ENCODE peak calls at places on chromosomes 7 and 10, in ten cellular contexts. B, H, U, G, L, D, P, T, Q and I are unnamed samples. For H3K27me3 and H3K9me3, the result is how much of the 10 kb centered on the place peaks cover.

GRCh38 chr7:37311282-37311868 is 137.3 kb downstream of the ELMO1 start:
- DNase-seq in G (peak), H (peak), T (no peak), B (no peak), D (peak), L (no peak), Q (no peak), U (no peak), P (no peak), I (peak)

GRCh38 chr10:125120046-125120710 is 40.2 kb downstream of the CTBP2 start:
- DNase-seq in G (no peak), L (no peak), T (no peak), P (no peak), D (peak), H (peak), B (no peak), Q (no peak), U (no peak), I (peak)

GRCh38 chr10:26890956-26891355 is 30.2 kb upstream of the ABI1 start:
- DNase-seq in T (peak), Q (no peak), B (no peak), D (peak), U (peak), L (peak), G (no peak), P (no peak), H (peak), I (no peak)

GRCh38 chr7:90596745-90597526 is 815 bp downstream of the CDK14 start:
- DNase-seq in T (peak), L (no peak), P (no peak), H (peak), B (no peak), Q (no peak), G (no peak), D (peak), U (no peak), I (no peak)

GRCh38 chr10:114686013-114686412 is 27.9 kb upstream of the ABLIM1 start:
- DNase-seq in P (no peak), B (no peak), H (no peak), G (no peak), L (no peak), D (no peak), Q (no peak), T (no peak), U (no peak), I (no peak)

GRCh38 chr7:127556404-127556803 is 29.0 kb downstream of the GCC1 start:
- DNase-seq in G (no peak), U (no peak), T (no peak), B (no peak), P (no peak), H (no peak), D (no peak), Q (no peak), L (no peak), I (no peak)

GRCh38 chr7:92478095-92478494 is 349 bp upstream of the ERVW-1 start:
- DNase-seq in U (no peak), B (no peak), Q (no peak), G (no peak), P (no peak), L (no peak), T (no peak), D (no peak), H (no peak), I (no peak)

GRCh38 chr7:94612253-94612652 is 43.7 kb downstream of the SGCE start:
- DNase-seq in U (no peak), H (no peak), L (no peak), Q (no peak), B (no peak), G (no peak), D (no peak), P (no peak), T (no peak), I (no peak)

GRCh38 chr7:2864999-2865670 is 21.0 kb upstream of the GNA12 start:
- DNase-seq in H (peak), U (peak), B (no peak), P (peak), T (peak), D (peak), G (peak), L (peak), Q (no peak), I (peak)

GRCh38 chr7:7424151-7424873 is 111.4 kb downstream of the COL28A1 start:
- DNase-seq in L (peak), G (peak), P (peak), D (peak), U (peak), B (no peak), H (peak), T (peak), Q (peak), I (no peak)

GRCh38 chr7:100693312-100694195 is 496 bp downstream of the GIGYF1 start:
- DNase-seq in Q (peak), P (no peak), U (no peak), G (peak), B (no peak), T (peak), L (no peak), H (no peak), D (no peak), I (peak)

GRCh38 chr7:18117482-18117881 is 89.8 kb upstream of the PRPS1L1 start:
- DNase-seq in G (no peak), H (no peak), L (peak), Q (no peak), T (peak), U (no peak), B (no peak), D (peak), P (no peak), I (no peak)

GRCh38 chr7:424301-424935 is 95.2 kb downstream of the PDGFA start:
- DNase-seq in D (no peak), B (no peak), G (no peak), H (no peak), U (no peak), Q (no peak), P (no peak), T (no peak), L (no peak), I (peak)

GRCh38 chr7:87624628-87625027 is 3.6 kb upstream of the RUNDC3B start:
- DNase-seq in U (no peak), H (no peak), D (no peak), B (no peak), L (no peak), T (no peak), P (no peak), G (no peak), Q (no peak), I (no peak)

GRCh38 chr7:137343483-137343841 is at the start of gene PTN:
- DNase-seq in G (no peak), H (peak), D (peak), Q (no peak), P (peak), T (peak), U (no peak), B (no peak), L (peak), I (no peak)

GRCh38 chr7:54932818-54933543 is 85.8 kb upstream of the EGFR start:
- DNase-seq in Q (peak), L (peak), B (no peak), G (peak), T (peak), U (peak), H (peak), D (peak), P (peak), I (peak)

GRCh38 chr10:97499561-97500296 is 1.0 kb downstream of the UBTD1 start:
- DNase-seq in D (peak), U (peak), G (peak), Q (peak), T (peak), H (peak), B (no peak), L (peak), P (peak), I (peak)

GRCh38 chr7:13850185-13850752 is 139.2 kb downstream of the ETV1 start:
- DNase-seq in L (no peak), G (no peak), P (no peak), D (peak), T (peak), U (no peak), Q (no peak), B (no peak), H (peak), I (no peak)

GRCh38 chr7:69147631-69148030 is 450.6 kb upstream of the AUTS2 start:
- DNase-seq in T (no peak), U (no peak), Q (no peak), H (peak), B (no peak), D (no peak), P (no peak), L (no peak), G (no peak), I (no peak)

GRCh38 chr7:155447603-155448002 is 10.3 kb upstream of the EN2 start:
- DNase-seq in L (no peak), T (peak), Q (no peak), P (no peak), B (no peak), G (no peak), D (no peak), U (no peak), H (no peak), I (peak)
- H3K27me3 ChIP-seq in L (under half), T (half or more), Q (under half), P (half or more), B (under half), G (half or more), D (under half), U (half or more), H (half or more), I (half or more)

DNA sequence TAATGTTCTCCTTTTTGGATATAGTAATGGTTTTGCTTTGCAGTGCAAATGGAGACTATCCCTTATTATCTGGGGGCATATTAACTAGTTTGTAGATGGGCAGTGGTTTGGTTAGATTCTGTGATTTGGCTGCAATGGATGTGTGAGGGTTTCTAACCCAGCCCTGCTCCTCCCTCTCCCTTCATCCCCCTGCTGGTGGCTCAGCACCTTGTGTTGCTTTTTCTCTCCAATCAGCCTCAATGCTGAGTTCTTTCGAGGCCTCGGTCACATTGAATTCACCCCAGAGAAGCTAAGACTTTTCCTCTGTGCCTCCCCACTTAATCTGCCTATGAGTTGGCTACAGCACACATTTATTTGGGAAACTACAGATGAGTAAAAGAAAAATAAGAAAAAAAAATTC is 120.0 kb downstream of the MALRD1 start:
- DNase-seq in D (no peak), B (no peak), T (no peak), Q (no peak), G (no peak), L (no peak), H (no peak), P (no peak), U (no peak), I (no peak)
- TF ChIP-seq CTCF in D (peak), B (no peak), T (no peak), Q (no peak), G (no peak), L (no peak), H (no peak), P (peak), U (no peak), I (no peak)

DNA sequence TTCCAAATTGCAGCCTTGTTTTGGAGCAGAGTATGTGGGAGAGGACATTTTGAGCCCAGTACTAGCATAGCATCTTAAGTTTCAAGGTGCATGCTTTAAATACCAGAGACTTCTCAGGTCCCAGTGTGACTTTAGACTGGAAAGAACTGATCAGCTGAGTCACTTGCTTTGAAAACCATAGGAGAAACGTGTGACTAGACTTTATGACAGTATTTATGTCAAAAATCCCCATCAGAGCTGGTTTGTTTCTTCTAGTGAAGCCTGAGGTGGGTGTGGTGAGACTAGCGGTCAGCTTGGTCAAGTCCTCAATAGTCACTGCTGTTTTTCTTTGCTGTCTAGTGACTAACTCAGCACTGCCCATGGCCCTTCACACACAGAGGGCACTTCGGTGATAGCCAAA is 724.2 kb downstream of the GATA3 start:
- DNase-seq in L (no peak), G (no peak), H (no peak), P (no peak), T (no peak), B (no peak), D (no peak), Q (no peak), U (no peak), I (no peak)
- H3K9me3 ChIP-seq in L (under half), G (under half), H (under half), P (under half), T (under half), B (under half), D (under half), Q (under half), U (under half), I (under half)

DNA sequence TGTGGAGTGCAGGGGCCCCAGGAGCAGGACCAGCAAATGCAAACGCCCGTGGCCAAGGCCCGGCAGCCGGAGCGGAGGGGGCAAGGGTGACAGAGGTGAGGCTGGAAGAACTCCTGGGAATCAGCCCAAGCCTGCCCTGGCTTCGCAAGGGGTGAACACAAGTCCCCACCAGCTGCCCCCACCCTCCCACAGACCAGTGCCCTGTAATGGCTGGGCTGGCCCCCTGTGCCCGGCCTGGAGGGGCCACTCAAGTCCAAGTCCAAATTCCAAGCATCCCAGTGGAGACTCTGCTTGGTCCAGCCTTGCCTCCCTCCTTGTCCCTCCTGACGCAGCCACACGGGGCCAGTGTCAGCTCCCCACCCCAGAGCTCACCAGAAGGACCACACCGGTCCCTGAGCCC is 28.0 kb downstream of the MICALL2 start:
- DNase-seq in B (no peak), G (no peak), H (no peak), T (no peak), Q (no peak), L (no peak), D (no peak), P (no peak), U (no peak), I (no peak)
- H3K27me3 ChIP-seq in B (under half), G (under half), H (under half), T (under half), Q (under half), L (under half), D (under half), P (half or more), U (under half), I (under half)

GRCh38 chr10:93220315-93221170 is 146.8 kb downstream of the CYP26A1 start:
- DNase-seq in Q (no peak), D (no peak), H (no peak), U (no peak), P (no peak), B (no peak), L (no peak), G (no peak), T (no peak), I (no peak)
- TF ChIP-seq CTCF in Q (no peak), D (no peak), H (no peak), U (no peak), P (no peak), B (no peak), L (no peak), G (no peak), T (no peak), I (no peak)

DNA sequence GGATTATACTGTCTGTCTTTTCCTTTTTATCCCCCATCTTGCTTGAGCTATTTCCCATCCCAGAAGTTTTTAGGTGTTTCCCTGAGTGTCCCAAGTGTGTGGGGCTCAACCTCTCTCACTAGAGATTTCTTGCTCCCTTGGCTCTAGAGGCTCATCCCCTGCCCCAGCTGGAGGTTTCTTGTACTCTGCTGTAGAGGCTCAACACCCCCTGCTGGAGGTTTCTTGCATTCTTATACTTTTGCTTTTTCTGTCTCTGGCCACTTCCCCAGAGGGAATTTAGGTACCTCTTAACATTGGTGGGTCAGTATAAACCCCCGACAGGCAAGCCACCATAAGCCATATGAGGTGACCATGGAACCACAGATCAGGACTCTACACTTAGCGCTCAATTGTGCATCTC is 114.2 kb upstream of the FAM3C start:
- DNase-seq in L (peak), H (no peak), G (no peak), Q (no peak), D (no peak), P (no peak), B (no peak), U (no peak), T (no peak), I (no peak)
- H3K9me3 ChIP-seq in L (under half), H (under half), G (under half), Q (under half), D (under half), P (under half), B (under half), U (under half), T (under half), I (under half)

GRCh38 chr7:23469961-23470250 is 385 bp downstream of the IGF2BP3 start:
- DNase-seq in T (no peak), H (no peak), G (no peak), Q (no peak), D (no peak), L (no peak), P (no peak), U (no peak), B (no peak), I (no peak)

GRCh38 chr7:23469150-23469960 is 936 bp downstream of the IGF2BP3 start:
- DNase-seq in Q (no peak), T (peak), D (no peak), U (no peak), B (no peak), G (no peak), P (no peak), H (peak), L (no peak), I (peak)

GRCh38 chr7:23472046-23472445 is 1.8 kb upstream of the IGF2BP3 start:
- DNase-seq in B (no peak), P (no peak), H (no peak), D (no peak), G (no peak), L (no peak), T (peak), U (no peak), Q (no peak), I (no peak)

GRCh38 chr7:23471090-23471859 is 984 bp upstream of the IGF2BP3 start:
- DNase-seq in H (peak), U (no peak), T (peak), G (no peak), Q (no peak), P (no peak), L (no peak), D (peak), B (no peak), I (peak)

GRCh38 chr7:23470290-23471089 is at the start of gene IGF2BP3:
- DNase-seq in D (peak), U (no peak), T (peak), B (no peak), Q (no peak), H (peak), L (no peak), P (no peak), G (no peak), I (peak)
- H3K27me3 ChIP-seq in D (under half), U (half or more), T (half or more), B (half or more), Q (half or more), H (under half), L (half or more), P (half or more), G (half or more), I (half or more)

DNA sequence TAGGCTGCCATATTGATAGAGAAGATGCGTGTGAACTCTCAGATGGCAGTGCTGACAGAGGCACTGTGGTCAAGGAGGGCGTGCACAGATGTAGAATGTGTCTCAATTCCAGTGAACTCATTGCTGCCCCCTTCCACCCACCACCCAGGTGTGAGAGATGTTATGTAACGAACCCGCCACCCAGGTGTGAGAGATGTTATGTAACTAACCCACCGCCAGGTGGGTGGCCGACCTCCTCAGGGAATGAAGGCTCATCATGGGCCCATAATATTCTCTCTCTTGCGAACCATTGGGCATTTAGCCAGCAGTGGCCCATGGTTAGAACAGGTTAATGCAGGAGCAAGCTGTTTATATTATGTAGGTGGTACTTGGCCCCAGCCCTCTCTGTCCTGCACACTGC is 140.4 kb upstream of the MTPN start:
- DNase-seq in G (no peak), H (no peak), T (no peak), L (no peak), B (no peak), D (no peak), U (no peak), P (no peak), Q (no peak), I (peak)
- TF ChIP-seq CTCF in G (no peak), H (no peak), T (no peak), L (no peak), B (no peak), D (no peak), U (no peak), P (no peak), Q (no peak), I (no peak)